ENCODE peak calls at places on chromosomes 5 and 9, in eight cellular contexts. One of them, this sample, is unnamed. For H3K4me1 and H3K9me3, the result is how much of the 10 kb centered on the place peaks cover.

GRCh38 chr5:4976918-4977317 is 163.2 kb upstream of the ADAMTS16 start:
- DNase-seq in PC-3: no peak
- DNase-seq in ovary: no peak
- DNase-seq in GM23248: peak
- DNase-seq in GM12878: no peak
- DNase-seq in right atrium auricular region: no peak
- DNase-seq in CD4-positive, alpha-beta memory T cell: no peak
- DNase-seq in heart right ventricle: no peak
- DNase-seq in this sample: no peak

GRCh38 chr9:106878081-106878837 is 15.3 kb downstream of the ZNF462 start:
- DNase-seq in PC-3: no peak
- DNase-seq in CD4-positive, alpha-beta memory T cell: no peak
- DNase-seq in ovary: no peak
- DNase-seq in heart right ventricle: no peak
- DNase-seq in right atrium auricular region: no peak
- DNase-seq in GM12878: no peak
- DNase-seq in GM23248: no peak
- DNase-seq in this sample: no peak

GRCh38 chr5:79172269-79172668 is 60.7 kb downstream of the BHMT start:
- DNase-seq in GM23248: no peak
- DNase-seq in PC-3: no peak
- DNase-seq in right atrium auricular region: no peak
- DNase-seq in ovary: no peak
- DNase-seq in heart right ventricle: no peak
- DNase-seq in GM12878: no peak
- DNase-seq in CD4-positive, alpha-beta memory T cell: no peak
- DNase-seq in this sample: no peak

GRCh38 chr5:421287-421880 is 21.6 kb upstream of the EXOC3 start:
- DNase-seq in GM23248: no peak
- DNase-seq in heart right ventricle: no peak
- DNase-seq in ovary: peak
- DNase-seq in GM12878: no peak
- DNase-seq in right atrium auricular region: no peak
- DNase-seq in PC-3: no peak
- DNase-seq in CD4-positive, alpha-beta memory T cell: no peak
- DNase-seq in this sample: no peak

GRCh38 chr5:75091597-75091996 is 39.2 kb upstream of the GCNT4 start:
- DNase-seq in PC-3: peak
- DNase-seq in GM12878: no peak
- DNase-seq in ovary: no peak
- DNase-seq in right atrium auricular region: no peak
- DNase-seq in GM23248: peak
- DNase-seq in CD4-positive, alpha-beta memory T cell: no peak
- DNase-seq in heart right ventricle: no peak
- DNase-seq in this sample: no peak

GRCh38 chr5:65742565-65743231 is 20.7 kb downstream of the NLN start:
- DNase-seq in CD4-positive, alpha-beta memory T cell: peak
- DNase-seq in heart right ventricle: no peak
- DNase-seq in GM12878: peak
- DNase-seq in ovary: no peak
- DNase-seq in GM23248: peak
- DNase-seq in right atrium auricular region: no peak
- DNase-seq in PC-3: peak
- DNase-seq in this sample: no peak

GRCh38 chr9:13728121-13728520 is 448.6 kb upstream of the MPDZ start:
- DNase-seq in right atrium auricular region: no peak
- DNase-seq in CD4-positive, alpha-beta memory T cell: no peak
- DNase-seq in ovary: no peak
- DNase-seq in GM23248: no peak
- DNase-seq in heart right ventricle: no peak
- DNase-seq in GM12878: no peak
- DNase-seq in PC-3: no peak
- DNase-seq in this sample: no peak

GRCh38 chr9:21579209-21579608 is 97.1 kb upstream of the IFNE start:
- DNase-seq in ovary: no peak
- DNase-seq in heart right ventricle: no peak
- DNase-seq in GM12878: no peak
- DNase-seq in PC-3: no peak
- DNase-seq in right atrium auricular region: no peak
- DNase-seq in GM23248: peak
- DNase-seq in CD4-positive, alpha-beta memory T cell: peak
- DNase-seq in this sample: no peak

GRCh38 chr5:156824800-156825199 is 25.3 kb upstream of the PPP1R2B start:
- DNase-seq in heart right ventricle: peak
- DNase-seq in right atrium auricular region: no peak
- DNase-seq in ovary: no peak
- DNase-seq in PC-3: peak
- DNase-seq in GM12878: no peak
- DNase-seq in GM23248: peak
- DNase-seq in CD4-positive, alpha-beta memory T cell: no peak
- DNase-seq in this sample: no peak

GRCh38 chr9:73470766-73471165 is 319.1 kb downstream of the ANXA1 start:
- DNase-seq in right atrium auricular region: no peak
- DNase-seq in ovary: no peak
- DNase-seq in CD4-positive, alpha-beta memory T cell: no peak
- DNase-seq in GM12878: no peak
- DNase-seq in GM23248: no peak
- DNase-seq in heart right ventricle: no peak
- DNase-seq in PC-3: no peak
- DNase-seq in this sample: no peak

GRCh38 chr5:109161914-109162683 is 247.7 kb downstream of the PJA2 start:
- DNase-seq in PC-3: peak
- DNase-seq in right atrium auricular region: no peak
- DNase-seq in CD4-positive, alpha-beta memory T cell: no peak
- DNase-seq in GM12878: peak
- DNase-seq in ovary: no peak
- DNase-seq in GM23248: peak
- DNase-seq in heart right ventricle: no peak
- DNase-seq in this sample: no peak

GRCh38 chr9:96758845-96759673 is 18.8 kb downstream of the ZNF510 start:
- DNase-seq in CD4-positive, alpha-beta memory T cell: no peak
- DNase-seq in GM12878: no peak
- DNase-seq in GM23248: peak
- DNase-seq in PC-3: no peak
- DNase-seq in heart right ventricle: no peak
- DNase-seq in right atrium auricular region: no peak
- DNase-seq in ovary: no peak
- DNase-seq in this sample: no peak

GRCh38 chr9:130973686-130974281 is 34.7 kb upstream of the FIBCD1 start:
- DNase-seq in heart right ventricle: no peak
- DNase-seq in right atrium auricular region: no peak
- DNase-seq in ovary: no peak
- DNase-seq in GM23248: no peak
- DNase-seq in GM12878: no peak
- DNase-seq in PC-3: no peak
- DNase-seq in CD4-positive, alpha-beta memory T cell: no peak
- DNase-seq in this sample: no peak

DNA sequence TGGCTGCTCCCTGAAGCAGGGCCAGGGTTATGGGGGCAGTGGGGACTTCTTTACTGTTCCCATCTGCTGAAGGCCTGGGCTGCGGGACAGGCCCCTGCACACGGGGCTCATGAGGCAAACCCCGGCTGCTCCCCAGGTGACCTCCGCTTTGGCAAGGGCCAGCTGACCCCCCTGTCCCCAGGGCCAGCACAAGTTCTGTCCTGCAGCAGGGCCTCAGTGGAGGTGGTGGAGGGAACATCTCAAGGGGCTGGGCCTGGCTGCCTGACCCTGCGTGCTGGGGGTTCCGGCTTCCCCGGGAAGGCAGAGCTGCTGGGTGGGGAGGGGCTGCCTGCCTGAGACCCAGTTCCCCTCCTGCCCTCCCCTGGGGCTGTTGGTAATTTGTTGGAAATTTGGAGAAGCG is 67.4 kb upstream of the RNU6ATAC start:
- DNase-seq in CD4-positive, alpha-beta memory T cell: no peak
- DNase-seq in right atrium auricular region: no peak
- DNase-seq in GM23248: no peak
- DNase-seq in ovary: no peak
- DNase-seq in heart right ventricle: no peak
- DNase-seq in GM12878: no peak
- DNase-seq in PC-3: no peak
- DNase-seq in this sample: no peak
- H3K4me1 ChIP-seq in CD4-positive, alpha-beta memory T cell: under half
- H3K4me1 ChIP-seq in right atrium auricular region: under half
- H3K4me1 ChIP-seq in GM23248: under half
- H3K4me1 ChIP-seq in ovary: under half
- H3K4me1 ChIP-seq in heart right ventricle: under half
- H3K4me1 ChIP-seq in GM12878: under half
- H3K4me1 ChIP-seq in PC-3: under half
- H3K4me1 ChIP-seq in this sample: under half

DNA sequence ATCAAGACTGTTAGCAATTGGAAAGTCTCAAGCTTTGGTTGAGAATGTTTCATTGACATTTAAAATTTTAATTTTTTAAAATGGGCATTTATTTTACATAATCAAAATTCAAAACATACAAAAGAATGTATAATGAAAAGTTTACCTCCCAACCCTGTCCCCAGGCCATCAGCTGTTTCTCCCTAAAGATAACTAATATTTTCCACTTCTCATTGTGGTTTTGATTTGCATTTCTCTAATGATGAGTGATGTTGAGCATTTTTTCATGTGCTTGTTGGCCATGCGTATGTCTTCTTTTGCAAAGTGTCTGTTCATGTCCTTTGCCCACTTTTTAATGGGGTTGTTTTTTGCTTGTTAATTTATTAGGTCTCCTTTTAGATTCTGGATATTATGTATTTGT is 11.4 kb upstream of the MACIR start:
- DNase-seq in GM12878: no peak
- DNase-seq in PC-3: no peak
- DNase-seq in GM23248: no peak
- DNase-seq in CD4-positive, alpha-beta memory T cell: no peak
- DNase-seq in ovary: no peak
- DNase-seq in heart right ventricle: no peak
- DNase-seq in right atrium auricular region: no peak
- DNase-seq in this sample: no peak
- H3K9me3 ChIP-seq in GM12878: under half
- H3K9me3 ChIP-seq in PC-3: under half
- H3K9me3 ChIP-seq in GM23248: under half
- H3K9me3 ChIP-seq in CD4-positive, alpha-beta memory T cell: under half
- H3K9me3 ChIP-seq in ovary: under half
- H3K9me3 ChIP-seq in heart right ventricle: under half
- H3K9me3 ChIP-seq in right atrium auricular region: under half
- H3K9me3 ChIP-seq in this sample: under half

GRCh38 chr5:72454996-72455395 is 52.2 kb downstream of the ZNF366 start:
- DNase-seq in right atrium auricular region: no peak
- DNase-seq in PC-3: no peak
- DNase-seq in CD4-positive, alpha-beta memory T cell: no peak
- DNase-seq in heart right ventricle: no peak
- DNase-seq in GM23248: no peak
- DNase-seq in GM12878: no peak
- DNase-seq in ovary: no peak
- DNase-seq in this sample: no peak
- H3K4me1 ChIP-seq in right atrium auricular region: under half
- H3K4me1 ChIP-seq in PC-3: under half
- H3K4me1 ChIP-seq in CD4-positive, alpha-beta memory T cell: under half
- H3K4me1 ChIP-seq in heart right ventricle: half or more
- H3K4me1 ChIP-seq in GM23248: under half
- H3K4me1 ChIP-seq in GM12878: under half
- H3K4me1 ChIP-seq in ovary: under half
- H3K4me1 ChIP-seq in this sample: under half

GRCh38 chr5:53309653-53310052 is 170.8 kb upstream of the FST start:
- DNase-seq in GM12878: no peak
- DNase-seq in right atrium auricular region: no peak
- DNase-seq in GM23248: no peak
- DNase-seq in CD4-positive, alpha-beta memory T cell: no peak
- DNase-seq in heart right ventricle: no peak
- DNase-seq in ovary: no peak
- DNase-seq in PC-3: no peak
- DNase-seq in this sample: no peak
- H3K9me3 ChIP-seq in GM12878: under half
- H3K9me3 ChIP-seq in right atrium auricular region: under half
- H3K9me3 ChIP-seq in GM23248: under half
- H3K9me3 ChIP-seq in CD4-positive, alpha-beta memory T cell: under half
- H3K9me3 ChIP-seq in heart right ventricle: under half
- H3K9me3 ChIP-seq in ovary: under half
- H3K9me3 ChIP-seq in PC-3: under half
- H3K9me3 ChIP-seq in this sample: under half

GRCh38 chr5:14730466-14730865 is 65.9 kb downstream of the OTULIN start:
- DNase-seq in PC-3: no peak
- DNase-seq in ovary: no peak
- DNase-seq in GM23248: no peak
- DNase-seq in heart right ventricle: no peak
- DNase-seq in GM12878: no peak
- DNase-seq in right atrium auricular region: no peak
- DNase-seq in CD4-positive, alpha-beta memory T cell: no peak
- DNase-seq in this sample: no peak
- H3K4me1 ChIP-seq in PC-3: under half
- H3K4me1 ChIP-seq in ovary: under half
- H3K4me1 ChIP-seq in GM23248: under half
- H3K4me1 ChIP-seq in heart right ventricle: under half
- H3K4me1 ChIP-seq in GM12878: under half
- H3K4me1 ChIP-seq in right atrium auricular region: under half
- H3K4me1 ChIP-seq in CD4-positive, alpha-beta memory T cell: under half
- H3K4me1 ChIP-seq in this sample: under half

DNA sequence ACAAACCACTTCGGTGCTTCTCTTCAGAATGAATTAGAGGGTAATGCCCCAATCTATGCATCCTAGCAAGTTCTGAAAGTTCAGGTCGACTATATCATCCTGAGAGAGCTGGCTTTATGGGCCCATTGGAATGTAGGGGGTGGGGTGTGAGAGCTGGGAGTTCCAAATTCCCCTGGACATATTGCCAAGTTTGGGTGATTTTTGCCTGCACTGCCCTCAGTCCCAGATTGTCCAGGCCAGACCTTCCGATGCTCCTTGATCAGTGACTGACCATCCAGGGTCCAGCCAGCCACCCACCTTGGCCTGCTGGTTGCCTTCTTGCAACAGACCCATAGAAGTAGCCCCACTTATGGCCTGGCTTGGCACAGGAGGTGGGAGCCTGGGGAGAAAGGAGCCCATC is 47.8 kb upstream of the CXCL14 start:
- DNase-seq in CD4-positive, alpha-beta memory T cell: no peak
- DNase-seq in GM12878: no peak
- DNase-seq in GM23248: no peak
- DNase-seq in heart right ventricle: no peak
- DNase-seq in right atrium auricular region: no peak
- DNase-seq in PC-3: no peak
- DNase-seq in ovary: no peak
- DNase-seq in this sample: no peak
- H3K9me3 ChIP-seq in CD4-positive, alpha-beta memory T cell: under half
- H3K9me3 ChIP-seq in GM12878: under half
- H3K9me3 ChIP-seq in GM23248: under half
- H3K9me3 ChIP-seq in heart right ventricle: under half
- H3K9me3 ChIP-seq in right atrium auricular region: under half
- H3K9me3 ChIP-seq in PC-3: under half
- H3K9me3 ChIP-seq in ovary: under half
- H3K9me3 ChIP-seq in this sample: under half